ENCODE peak calls at places on chromosome 4, in seven cellular contexts. W, L, G, V, R, D and S are unnamed samples.

GRCh38 chr4:91837608-91838029 is 466.1 kb upstream of the GRID2 start:
- DNase-seq in W (peak; percentile 3), L (no peak), G (no peak), V (no peak), R (no peak), D (peak; percentile 85), S (no peak)

GRCh38 chr4:140937866-140938265 is 181.7 kb upstream of the TBC1D9 start:
- DNase-seq in W (no peak), L (peak; percentile 14), G (no peak), V (no peak), R (no peak), D (peak; percentile 17), S (no peak)

GRCh38 chr4:15444879-15445576 is 17.2 kb downstream of the C1QTNF7 start:
- DNase-seq in W (no peak), L (no peak), G (no peak), V (no peak), R (no peak), D (no peak), S (no peak)

GRCh38 chr4:123234966-123235365 is 161.6 kb upstream of the SPRY1 start:
- DNase-seq in W (no peak), L (no peak), G (no peak), V (no peak), R (no peak), D (no peak), S (no peak)

GRCh38 chr4:186037692-186038658 is 31.0 kb upstream of the TLR3 start:
- DNase-seq in W (peak; percentile 79), L (peak; percentile 44), G (peak; percentile 36), V (peak; percentile 81), R (peak; percentile 44), D (peak; percentile 93), S (peak; percentile 55)

GRCh38 chr4:64144994-64145393 is 264.3 kb downstream of the TECRL start:
- DNase-seq in W (no peak), L (no peak), G (no peak), V (peak; percentile 77), R (peak; percentile 99), D (no peak), S (no peak)

GRCh38 chr4:182240161-182241130 is 2.8 kb upstream of the TENM3 start:
- DNase-seq in W (peak; percentile 53), L (peak; percentile 64), G (no peak), V (no peak), R (no peak), D (peak; percentile 91), S (no peak)

GRCh38 chr4:56728512-56728911 is 47.4 kb upstream of the HOPX start:
- DNase-seq in W (no peak), L (peak; percentile 68), G (no peak), V (peak; percentile 71), R (no peak), D (peak; percentile 47), S (no peak)

GRCh38 chr4:48943387-48943786 is 36.8 kb upstream of the OCIAD2 start:
- DNase-seq in W (no peak), L (peak; percentile 29), G (no peak), V (no peak), R (peak; percentile 48), D (no peak), S (no peak)

GRCh38 chr4:89001647-89002518 is 55.1 kb downstream of the FAM13A start:
- DNase-seq in W (peak; percentile 20), L (no peak), G (no peak), V (peak; percentile 98), R (peak; percentile 75), D (no peak), S (no peak)

GRCh38 chr4:176259330-176260090 is 9.5 kb downstream of the ASB5 start:
- DNase-seq in W (no peak), L (no peak), G (no peak), V (no peak), R (no peak), D (peak; percentile 61), S (no peak)

GRCh38 chr4:71147261-71147660 is 153.8 kb downstream of the DCK start:
- DNase-seq in W (no peak), L (peak; percentile 8), G (no peak), V (no peak), R (no peak), D (no peak), S (no peak)

GRCh38 chr4:40547446-40548132 is 82.1 kb downstream of the RBM47 start:
- DNase-seq in W (no peak), L (peak; percentile 50), G (no peak), V (no peak), R (no peak), D (no peak), S (no peak)

GRCh38 chr4:100095729-100096595 is 94.3 kb downstream of the DDIT4L start:
- DNase-seq in W (peak; percentile 71), L (peak; percentile 2), G (peak; percentile 61), V (peak; percentile 53), R (peak; percentile 59), D (peak; percentile 79), S (peak; percentile 50)

GRCh38 chr4:159425749-159426376 is 323.0 kb downstream of the RAPGEF2 start:
- DNase-seq in W (no peak), L (no peak), G (no peak), V (no peak), R (no peak), D (no peak), S (no peak)

GRCh38 chr4:88765729-88766128 is 68.1 kb upstream of the NAP1L5 start:
- DNase-seq in W (no peak), L (peak; percentile 73), G (no peak), V (no peak), R (no peak), D (peak; percentile 83), S (no peak)

GRCh38 chr4:66565796-66566195 is 895.5 kb upstream of the EPHA5 start:
- DNase-seq in W (no peak), L (no peak), G (no peak), V (no peak), R (no peak), D (peak; percentile 83), S (no peak)

GRCh38 chr4:141636077-141636770 is at the start of gene IL15:
- DNase-seq in W (peak; percentile 50), L (peak; percentile 69), G (peak; percentile 70), V (peak; percentile 13), R (peak; percentile 77), D (peak; percentile 45), S (peak; percentile 78)

GRCh38 chr4:82555279-82555678 is 6.5 kb downstream of the TMEM150C start:
- DNase-seq in W (no peak), L (no peak), G (no peak), V (no peak), R (no peak), D (no peak), S (no peak)

GRCh38 chr4:181258569-181258968 is 984.6 kb upstream of the TENM3 start:
- DNase-seq in W (no peak), L (no peak), G (no peak), V (peak; percentile 19), R (peak; percentile 13), D (no peak), S (no peak)

GRCh38 chr4:27239651-27240050 is 379.0 kb downstream of the STIM2 start:
- DNase-seq in W (no peak), L (no peak), G (no peak), V (no peak), R (no peak), D (peak; percentile 76), S (no peak)

GRCh38 chr4:138301536-138301935 is 59.4 kb upstream of the SLC7A11 start:
- DNase-seq in W (peak; percentile 49), L (no peak), G (no peak), V (no peak), R (no peak), D (no peak), S (no peak)

GRCh38 chr4:186736466-186736865 is 12.8 kb upstream of the FAT1 start:
- DNase-seq in W (no peak), L (no peak), G (no peak), V (no peak), R (no peak), D (no peak), S (no peak)

GRCh38 chr4:48194986-48195773 is 61.1 kb upstream of the TXK start:
- DNase-seq in W (no peak), L (no peak), G (no peak), V (peak; percentile 51), R (peak; percentile 90), D (no peak), S (no peak)

GRCh38 chr4:125582302-125582701 is 267.5 kb downstream of the FAT4 start:
- DNase-seq in W (no peak), L (no peak), G (no peak), V (no peak), R (no peak), D (no peak), S (no peak)

GRCh38 chr4:168183717-168184571 is 91.6 kb downstream of the ANXA10 start:
- DNase-seq in W (peak; percentile 42), L (peak; percentile 13), G (no peak), V (peak; percentile 15), R (no peak), D (peak; percentile 68), S (no peak)

GRCh38 chr4:25760518-25761157 is 102.2 kb downstream of the SEL1L3 start:
- DNase-seq in W (no peak), L (no peak), G (no peak), V (no peak), R (no peak), D (peak; percentile 46), S (no peak)